ENCODE peak calls at places on chromosomes 4 and X, in four cellular contexts. One of them, this sample, is unnamed.

GRCh38 chrX:20567108-20567507 is 300.4 kb upstream of the RPS6KA3 start:
- DNase-seq in H1: no peak
- DNase-seq in GM12878: no peak
- DNase-seq in HepG2: no peak
- DNase-seq in this sample: no peak

GRCh38 chr4:39548425-39549067 is 21.3 kb upstream of the UGDH start:
- DNase-seq in HepG2: no peak
- DNase-seq in H1: no peak
- DNase-seq in GM12878: no peak
- DNase-seq in this sample: no peak

GRCh38 chr4:139333046-139333445 is 30.8 kb upstream of the NDUFC1 start:
- DNase-seq in HepG2: no peak
- DNase-seq in H1: no peak
- DNase-seq in GM12878: no peak
- DNase-seq in this sample: no peak

GRCh38 chr4:124432500-124432899 is 280.0 kb downstream of the ANKRD50 start:
- DNase-seq in HepG2: no peak
- DNase-seq in H1: no peak
- DNase-seq in GM12878: no peak
- DNase-seq in this sample: no peak

GRCh38 chr4:135144498-135144897 is 942.9 kb upstream of the PABPC4L start:
- DNase-seq in GM12878: no peak
- DNase-seq in H1: no peak
- DNase-seq in HepG2: no peak
- DNase-seq in this sample: no peak

GRCh38 chr4:184413227-184414064 is 60.9 kb downstream of the IRF2 start:
- DNase-seq in HepG2: no peak
- DNase-seq in GM12878: no peak
- DNase-seq in H1: no peak
- DNase-seq in this sample: peak

GRCh38 chrX:15204130-15204751 is 65.6 kb downstream of the ASB9 start:
- DNase-seq in HepG2: no peak
- DNase-seq in H1: no peak
- DNase-seq in GM12878: peak
- DNase-seq in this sample: no peak

GRCh38 chr4:183658362-183659028 is 490 bp downstream of the RWDD4 start:
- DNase-seq in H1: peak
- DNase-seq in GM12878: no peak
- DNase-seq in HepG2: peak
- DNase-seq in this sample: peak

GRCh38 chrX:41273638-41274037 is 60.3 kb upstream of the DDX3X start:
- DNase-seq in GM12878: no peak
- DNase-seq in HepG2: no peak
- DNase-seq in H1: no peak
- DNase-seq in this sample: no peak

GRCh38 chr4:41921476-41921875 is 13.8 kb upstream of the TMEM33 start:
- DNase-seq in H1: no peak
- DNase-seq in GM12878: no peak
- DNase-seq in HepG2: no peak
- DNase-seq in this sample: no peak

GRCh38 chr4:165874072-165874798 is 1.2 kb downstream of the TLL1 start:
- DNase-seq in GM12878: no peak
- DNase-seq in H1: peak
- DNase-seq in HepG2: no peak
- DNase-seq in this sample: no peak

GRCh38 chr4:815464-816146 is 10.3 kb downstream of the CPLX1 start:
- DNase-seq in HepG2: peak
- DNase-seq in GM12878: no peak
- DNase-seq in H1: no peak
- DNase-seq in this sample: no peak

GRCh38 chr4:21795091-21795490 is 153.5 kb downstream of the KCNIP4 start:
- DNase-seq in H1: no peak
- DNase-seq in HepG2: no peak
- DNase-seq in GM12878: no peak
- DNase-seq in this sample: no peak

GRCh38 chrX:23052324-23052723 is 52.6 kb downstream of the DDX53 start:
- DNase-seq in H1: no peak
- DNase-seq in GM12878: no peak
- DNase-seq in HepG2: no peak
- DNase-seq in this sample: no peak

GRCh38 chr4:152665691-152666410 is 13.9 kb downstream of the TMEM154 start:
- DNase-seq in H1: no peak
- DNase-seq in HepG2: no peak
- DNase-seq in GM12878: no peak
- DNase-seq in this sample: no peak

GRCh38 chr4:74376888-74377483 is 12.0 kb downstream of the EREG start:
- DNase-seq in H1: no peak
- DNase-seq in HepG2: peak
- DNase-seq in GM12878: no peak
- DNase-seq in this sample: peak

GRCh38 chr4:54155936-54156335 is 56.0 kb downstream of the GSX2 start:
- DNase-seq in H1: no peak
- DNase-seq in HepG2: no peak
- DNase-seq in GM12878: no peak
- DNase-seq in this sample: no peak

GRCh38 chrX:149513713-149514427 is 8.8 kb upstream of the IDS start:
- DNase-seq in HepG2: no peak
- DNase-seq in H1: no peak
- DNase-seq in GM12878: no peak
- DNase-seq in this sample: no peak

GRCh38 chrX:13937370-13938052 is 92.2 kb downstream of the GEMIN8 start:
- DNase-seq in GM12878: no peak
- DNase-seq in H1: peak
- DNase-seq in HepG2: no peak
- DNase-seq in this sample: no peak

GRCh38 chrX:148647666-148648065 is 147.2 kb downstream of the AFF2 start:
- DNase-seq in HepG2: no peak
- DNase-seq in H1: no peak
- DNase-seq in GM12878: no peak
- DNase-seq in this sample: no peak

GRCh38 chr4:165343353-165344191 is 16.1 kb downstream of the MSMO1 start:
- DNase-seq in HepG2: peak
- DNase-seq in H1: no peak
- DNase-seq in GM12878: no peak
- DNase-seq in this sample: no peak

GRCh38 chrX:26909728-26910127 is 553.4 kb downstream of the PPP4R3C start:
- DNase-seq in HepG2: no peak
- DNase-seq in H1: no peak
- DNase-seq in GM12878: no peak
- DNase-seq in this sample: no peak

GRCh38 chr4:38132140-38132673 is 172.0 kb downstream of the PTTG2 start:
- DNase-seq in HepG2: no peak
- DNase-seq in GM12878: peak
- DNase-seq in H1: no peak
- DNase-seq in this sample: no peak

GRCh38 chr4:127916512-127916911 is 35.8 kb downstream of the PLK4 start:
- DNase-seq in HepG2: no peak
- DNase-seq in GM12878: no peak
- DNase-seq in H1: no peak
- DNase-seq in this sample: no peak

GRCh38 chr4:127540497-127541026 is 92.2 kb upstream of the INTU start:
- DNase-seq in H1: no peak
- DNase-seq in HepG2: no peak
- DNase-seq in GM12878: no peak
- DNase-seq in this sample: no peak

GRCh38 chrX:47633671-47634590 is 4.2 kb upstream of the CFP start:
- DNase-seq in H1: no peak
- DNase-seq in HepG2: no peak
- DNase-seq in GM12878: no peak
- DNase-seq in this sample: no peak

GRCh38 chr4:171067422-171067821 is 745.8 kb upstream of the GALNTL6 start:
- DNase-seq in HepG2: no peak
- DNase-seq in H1: no peak
- DNase-seq in GM12878: peak
- DNase-seq in this sample: no peak

GRCh38 chr4:8046925-8047541 is 107.4 kb upstream of the AFAP1 start:
- DNase-seq in HepG2: no peak
- DNase-seq in GM12878: no peak
- DNase-seq in H1: no peak
- DNase-seq in this sample: no peak

GRCh38 chrX:103637604-103638338 is 9.0 kb downstream of the TCEAL1 start:
- DNase-seq in GM12878: no peak
- DNase-seq in HepG2: no peak
- DNase-seq in H1: no peak
- DNase-seq in this sample: no peak

GRCh38 chr4:71235321-71236206 is 103.3 kb upstream of the SLC4A4 start:
- DNase-seq in HepG2: no peak
- DNase-seq in GM12878: no peak
- DNase-seq in H1: no peak
- DNase-seq in this sample: no peak

GRCh38 chr4:62601737-62602136 is 1401.6 kb downstream of the ADGRL3 start:
- DNase-seq in GM12878: no peak
- DNase-seq in H1: no peak
- DNase-seq in HepG2: no peak
- DNase-seq in this sample: no peak

GRCh38 chr4:182212211-182212761 is 30.9 kb upstream of the TENM3 start:
- DNase-seq in GM12878: no peak
- DNase-seq in HepG2: no peak
- DNase-seq in H1: no peak
- DNase-seq in this sample: no peak

GRCh38 chr4:56049428-56050212 is 100.9 kb downstream of the CEP135 start:
- DNase-seq in H1: peak
- DNase-seq in HepG2: no peak
- DNase-seq in GM12878: no peak
- DNase-seq in this sample: peak

GRCh38 chr4:8173641-8174242 is 15.1 kb upstream of the ABLIM2 start:
- DNase-seq in GM12878: no peak
- DNase-seq in H1: no peak
- DNase-seq in HepG2: no peak
- DNase-seq in this sample: no peak

GRCh38 chrX:154548028-154548316 is 552 bp downstream of the IKBKG start:
- DNase-seq in H1: no peak
- DNase-seq in HepG2: no peak
- DNase-seq in GM12878: no peak
- DNase-seq in this sample: no peak
- TF ChIP-seq CBX5 in H1: no peak
- TF ChIP-seq CBX5 in HepG2: no peak
- TF ChIP-seq CBX5 in GM12878: no peak
- TF ChIP-seq CBX5 in this sample: no peak

GRCh38 chr4:142315999-142316398 is 530.1 kb downstream of the INPP4B start:
- DNase-seq in GM12878: no peak
- DNase-seq in H1: no peak
- DNase-seq in HepG2: no peak
- DNase-seq in this sample: no peak

GRCh38 chr4:142311916-142312315 is 534.2 kb downstream of the INPP4B start:
- DNase-seq in GM12878: no peak
- DNase-seq in HepG2: no peak
- DNase-seq in H1: no peak
- DNase-seq in this sample: no peak

GRCh38 chr4:142312391-142312790 is 533.7 kb downstream of the INPP4B start:
- DNase-seq in GM12878: no peak
- DNase-seq in HepG2: no peak
- DNase-seq in H1: no peak
- DNase-seq in this sample: no peak

GRCh38 chr4:142314686-142315085 is 531.4 kb downstream of the INPP4B start:
- DNase-seq in HepG2: no peak
- DNase-seq in GM12878: no peak
- DNase-seq in H1: no peak
- DNase-seq in this sample: no peak

GRCh38 chr4:142314183-142314582 is 531.9 kb downstream of the INPP4B start:
- DNase-seq in HepG2: no peak
- DNase-seq in GM12878: no peak
- DNase-seq in H1: no peak
- DNase-seq in this sample: no peak
- TF ChIP-seq USF2 in HepG2: no peak
- TF ChIP-seq USF2 in GM12878: no peak
- TF ChIP-seq USF2 in H1: no peak
- TF ChIP-seq USF2 in this sample: no peak

GRCh38 chrX:39157006-39157405 is 355.7 kb downstream of the MID1IP1 start:
- DNase-seq in HepG2: no peak
- DNase-seq in GM12878: no peak
- DNase-seq in H1: no peak
- DNase-seq in this sample: no peak

GRCh38 chrX:39150210-39150609 is 349.0 kb downstream of the MID1IP1 start:
- DNase-seq in HepG2: no peak
- DNase-seq in H1: no peak
- DNase-seq in GM12878: no peak
- DNase-seq in this sample: no peak

GRCh38 chrX:39149761-39150160 is 348.5 kb downstream of the MID1IP1 start:
- DNase-seq in HepG2: peak
- DNase-seq in H1: peak
- DNase-seq in GM12878: no peak
- DNase-seq in this sample: peak

GRCh38 chrX:39150621-39151020 is 349.4 kb downstream of the MID1IP1 start:
- DNase-seq in HepG2: no peak
- DNase-seq in GM12878: no peak
- DNase-seq in H1: no peak
- DNase-seq in this sample: no peak

GRCh38 chrX:39152106-39152649 is 350.9 kb downstream of the MID1IP1 start:
- DNase-seq in GM12878: no peak
- DNase-seq in H1: peak
- DNase-seq in HepG2: no peak
- DNase-seq in this sample: peak
- TF ChIP-seq CBX5 in GM12878: no peak
- TF ChIP-seq CBX5 in H1: no peak
- TF ChIP-seq CBX5 in HepG2: no peak
- TF ChIP-seq CBX5 in this sample: no peak

GRCh38 chr4:148481644-148482043 is 39.4 kb upstream of the NR3C2 start:
- DNase-seq in H1: no peak
- DNase-seq in HepG2: no peak
- DNase-seq in GM12878: no peak
- DNase-seq in this sample: no peak

GRCh38 chr4:148487181-148487580 is 45.0 kb upstream of the NR3C2 start:
- DNase-seq in H1: no peak
- DNase-seq in HepG2: no peak
- DNase-seq in GM12878: no peak
- DNase-seq in this sample: no peak
- TF ChIP-seq USF2 in H1: no peak
- TF ChIP-seq USF2 in HepG2: no peak
- TF ChIP-seq USF2 in GM12878: no peak
- TF ChIP-seq USF2 in this sample: no peak

DNA sequence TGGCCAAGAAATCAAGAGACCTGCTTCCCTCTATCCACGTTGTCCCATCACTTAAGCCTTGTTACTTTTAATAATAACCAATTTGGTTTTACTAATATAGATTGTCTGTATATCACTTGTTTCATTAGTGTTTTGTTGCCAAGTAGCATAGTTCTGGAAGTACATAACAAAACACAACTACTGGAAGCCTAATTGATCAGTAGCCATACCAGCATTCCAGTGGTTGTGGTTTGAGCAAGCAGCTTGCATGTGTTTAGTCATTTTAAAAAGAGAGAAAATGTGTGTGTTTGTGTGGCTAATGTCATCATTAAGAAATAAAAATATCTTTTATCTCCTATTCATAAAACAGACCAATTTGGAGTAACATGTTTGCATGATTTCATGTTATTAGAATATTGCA is 70.8 kb downstream of the PTPN13 start:
- DNase-seq in GM12878: no peak
- DNase-seq in H1: no peak
- DNase-seq in HepG2: no peak
- DNase-seq in this sample: no peak
- TF ChIP-seq CBX5 in GM12878: no peak
- TF ChIP-seq CBX5 in H1: no peak
- TF ChIP-seq CBX5 in HepG2: no peak
- TF ChIP-seq CBX5 in this sample: no peak

This sample was measured in K562.